ENCODE peak calls at places on chromosomes 12 and 14, in seven cellular contexts. R is CD8-positive, alpha-beta T cell; T is A549; F is suprapubic skin; H is GM23248; B is astrocyte; E is H1. U is an unnamed sample.
A peak's percentile ranks its signal among the peaks of the same experiment; 100 is the strongest.

GRCh38 chr14:50084666-50085065 is 31.7 kb downstream of the VCPKMT start:
- DNase-seq in R (no peak), T (no peak), F (no peak), H (no peak), B (no peak), E (no peak), U (no peak)

GRCh38 chr12:57888407-57889157 is 42.1 kb upstream of the CTDSP2 start:
- DNase-seq in R (no peak), T (no peak), F (no peak), H (peak; percentile 88), B (peak; percentile 80), E (no peak), U (peak; percentile 66)

GRCh38 chr12:20305470-20305869 is 62.9 kb upstream of the PDE3A start:
- DNase-seq in R (no peak), T (no peak), F (no peak), H (no peak), B (no peak), E (no peak), U (no peak)

GRCh38 chr14:89165810-89166209 is 251.2 kb downstream of the FOXN3 start:
- DNase-seq in R (no peak), T (no peak), F (no peak), H (no peak), B (no peak), E (no peak), U (no peak)

GRCh38 chr12:54661048-54661447 is 12.9 kb upstream of the DCD start:
- DNase-seq in R (no peak), T (no peak), F (no peak), H (no peak), B (no peak), E (no peak), U (no peak)

GRCh38 chr12:67792185-67792584 is 143.6 kb downstream of the DYRK2 start:
- DNase-seq in R (no peak), T (no peak), F (no peak), H (no peak), B (no peak), E (no peak), U (no peak)

GRCh38 chr12:15532364-15532977 is 210.2 kb downstream of the PTPRO start:
- DNase-seq in R (peak; percentile 37), T (peak; percentile 73), F (no peak), H (peak; percentile 84), B (peak; percentile 53), E (peak; percentile 36), U (no peak)

GRCh38 chr14:58026967-58027366 is 125.0 kb downstream of the ARMH4 start:
- DNase-seq in R (no peak), T (no peak), F (no peak), H (no peak), B (no peak), E (no peak), U (no peak)

GRCh38 chr12:101407438-101408345 is at the start of gene ARL1:
- DNase-seq in R (peak; percentile 69), T (peak; percentile 93), F (peak; percentile 90), H (peak; percentile 97), B (peak; percentile 85), E (no peak), U (peak; percentile 83)

GRCh38 chr14:89973234-89973823 is 17.6 kb downstream of the TDP1 start:
- DNase-seq in R (peak; percentile 19), T (peak; percentile 74), F (no peak), H (peak; percentile 76), B (peak; percentile 36), E (no peak), U (no peak)

GRCh38 chr12:126093911-126094310 is 1028.7 kb downstream of the AACS start:
- DNase-seq in R (no peak), T (peak; percentile 11), F (no peak), H (peak; percentile 3), B (peak; percentile 25), E (no peak), U (no peak)

GRCh38 chr12:92593734-92594402 is 108.9 kb upstream of the PLEKHG7 start:
- DNase-seq in R (peak; percentile 74), T (peak; percentile 97), F (no peak), H (peak; percentile 96), B (peak; percentile 94), E (no peak), U (no peak)

GRCh38 chr12:72570601-72571000 is 298.4 kb downstream of the TRHDE start:
- DNase-seq in R (no peak), T (peak; percentile 36), F (no peak), H (no peak), B (no peak), E (no peak), U (no peak)

GRCh38 chr12:94706250-94706661 is 55.9 kb upstream of the TMCC3 start:
- DNase-seq in R (no peak), T (no peak), F (no peak), H (no peak), B (no peak), E (no peak), U (no peak)

GRCh38 chr14:94290197-94290596 is 2.9 kb downstream of the SERPINA10 start:
- DNase-seq in R (no peak), T (no peak), F (no peak), H (no peak), B (no peak), E (no peak), U (no peak)

GRCh38 chr14:71692496-71692895 is 239.7 kb upstream of the RGS6 start:
- DNase-seq in R (no peak), T (no peak), F (no peak), H (peak; percentile 50), B (peak; percentile 74), E (no peak), U (no peak)

GRCh38 chr12:47034661-47035060 is 44.8 kb upstream of the PCED1B start:
- DNase-seq in R (no peak), T (peak; percentile 21), F (no peak), H (no peak), B (peak; percentile 93), E (no peak), U (no peak)

GRCh38 chr12:129185855-129186254 is 332.6 kb downstream of the GLT1D1 start:
- DNase-seq in R (no peak), T (no peak), F (no peak), H (no peak), B (peak; percentile 77), E (no peak), U (no peak)

GRCh38 chr12:1668833-1669543 is 21.9 kb upstream of the ADIPOR2 start:
- DNase-seq in R (no peak), T (no peak), F (no peak), H (no peak), B (no peak), E (no peak), U (no peak)

GRCh38 chr14:55066223-55066622 is 14.8 kb downstream of the MAPK1IP1L start:
- DNase-seq in R (no peak), T (no peak), F (no peak), H (no peak), B (no peak), E (no peak), U (no peak)

GRCh38 chr14:102828201-102828600 is 51.0 kb downstream of the TRAF3 start:
- DNase-seq in R (no peak), T (no peak), F (no peak), H (no peak), B (no peak), E (no peak), U (no peak)

GRCh38 chr14:94907626-94908261 is 137.8 kb upstream of the GSC start:
- DNase-seq in R (no peak), T (no peak), F (no peak), H (no peak), B (no peak), E (no peak), U (no peak)

GRCh38 chr12:6949063-6949594 is 2.0 kb upstream of the PTPN6 start:
- DNase-seq in R (no peak), T (no peak), F (no peak), H (no peak), B (no peak), E (no peak), U (no peak)

GRCh38 chr12:96578526-96579125 is 89.2 kb downstream of the CFAP54 start:
- DNase-seq in R (no peak), T (peak; percentile 66), F (no peak), H (peak; percentile 80), B (peak; percentile 38), E (no peak), U (no peak)

GRCh38 chr14:71324767-71325272 is 417.6 kb downstream of the PCNX1 start:
- DNase-seq in R (no peak), T (no peak), F (no peak), H (no peak), B (no peak), E (no peak), U (no peak)

GRCh38 chr12:106480259-106480658 is 102.5 kb upstream of the RFX4 start:
- DNase-seq in R (no peak), T (no peak), F (no peak), H (no peak), B (no peak), E (no peak), U (no peak)

GRCh38 chr12:108850854-108851573 is 6.4 kb downstream of the SSH1 start:
- DNase-seq in R (no peak), T (peak; percentile 89), F (no peak), H (peak; percentile 87), B (peak; percentile 83), E (no peak), U (no peak)
- H3K4me3 ChIP-seq in R (no peak overlapping the region), T (no peak overlapping the region), F (no peak overlapping the region), H (no peak overlapping the region), B (no peak overlapping the region), E (no peak overlapping the region), U (no peak overlapping the region)

GRCh38 chr12:52867152-52867551 is 18.4 kb upstream of the KRT78 start:
- DNase-seq in R (no peak), T (no peak), F (no peak), H (no peak), B (no peak), E (no peak), U (no peak)
- H3K4me1 ChIP-seq in R (peaks cover 21% of the 10 kb centered on the region), T (peaks cover 55% of the 10 kb centered on the region), F (peaks cover 74% of the 10 kb centered on the region), H (peaks cover 21% of the 10 kb centered on the region), B (peaks cover 21% of the 10 kb centered on the region), E (no peaks in the 10 kb centered on the region), U (no peaks in the 10 kb centered on the region)

GRCh38 chr12:132505852-132506219 is 15.9 kb downstream of the FBRSL1 start:
- DNase-seq in R (no peak), T (no peak), F (no peak), H (no peak), B (no peak), E (no peak), U (no peak)
- H3K4me3 ChIP-seq in R (no peak overlapping the region), T (no peak overlapping the region), F (no peak overlapping the region), H (no peak overlapping the region), B (no peak overlapping the region), E (no peak overlapping the region), U (no peak overlapping the region)

DNA sequence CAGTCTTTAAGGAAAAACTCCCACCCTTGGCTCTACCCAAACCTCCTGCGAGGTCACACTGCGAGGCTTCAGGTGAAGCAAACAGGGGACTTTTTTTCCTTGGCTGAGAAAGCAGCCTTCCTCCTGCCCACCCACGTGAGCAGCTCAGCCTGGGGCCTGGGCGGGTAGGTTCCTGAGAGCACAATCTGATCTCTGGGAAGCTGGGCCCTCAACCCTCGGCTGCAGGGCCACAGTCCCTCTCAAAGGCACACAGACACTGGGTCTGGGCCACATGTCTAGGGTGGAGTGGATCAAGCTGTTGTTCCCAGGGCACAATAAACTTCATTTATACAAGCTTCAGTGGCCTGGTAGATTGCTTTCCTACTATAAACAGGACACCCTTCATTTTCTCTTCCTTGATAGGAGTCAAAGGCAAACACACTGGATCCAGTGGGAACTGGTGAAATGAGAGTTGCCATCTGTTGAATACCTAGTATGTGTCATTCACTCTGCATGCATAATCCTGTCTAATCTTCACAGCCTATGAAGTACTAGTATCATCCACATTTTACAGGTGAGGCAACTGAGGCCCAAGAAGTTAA is 41.3 kb upstream of the PNMA1 start:
- DNase-seq in R (no peak), T (no peak), F (no peak), H (peak; percentile 54), B (no peak), E (no peak), U (no peak)
- H3K4me1 ChIP-seq in R (peaks cover 85% of the 10 kb centered on the region), T (peaks cover 82% of the 10 kb centered on the region), F (peaks cover 88% of the 10 kb centered on the region), H (peaks cover 68% of the 10 kb centered on the region), B (peaks cover 63% of the 10 kb centered on the region), E (peaks cover 5% of the 10 kb centered on the region), U (peaks cover 77% of the 10 kb centered on the region)

U was measured in breast epithelium.